ENCODE peak calls at places on chromosomes 11 and 22, in ten cellular contexts. E, N, H, D, V, Y, I, U, W and M are unnamed samples.

GRCh38 chr11:123170929-123171328 is 24.1 kb downstream of the CLMP start:
- DNase-seq in E (no peak), N (no peak), H (no peak), D (no peak), V (no peak), Y (no peak), I (no peak), U (no peak), W (no peak), M (no peak)

GRCh38 chr11:71572811-71573210 is 7.4 kb downstream of the KRTAP5-10 start:
- DNase-seq in E (no peak), N (no peak), H (no peak), D (no peak), V (no peak), Y (no peak), I (no peak), U (no peak), W (no peak), M (no peak)

GRCh38 chr11:111777094-111778046 is 11.2 kb upstream of the PPP2R1B start:
- DNase-seq in E (peak), N (peak), H (peak), D (peak), V (peak), Y (no peak), I (peak), U (peak), W (peak), M (peak)

GRCh38 chr11:44004452-44004833 is 43.3 kb upstream of the ACCSL start:
- DNase-seq in E (no peak), N (no peak), H (no peak), D (no peak), V (no peak), Y (no peak), I (no peak), U (no peak), W (no peak), M (no peak)

GRCh38 chr11:7512525-7513209 is 1.1 kb upstream of the PPFIBP2 start:
- DNase-seq in E (peak), N (no peak), H (no peak), D (peak), V (peak), Y (no peak), I (no peak), U (peak), W (peak), M (peak)

GRCh38 chr11:66069715-66070603 is at the start of gene PACS1:
- DNase-seq in E (peak), N (peak), H (peak), D (peak), V (peak), Y (peak), I (peak), U (peak), W (peak), M (peak)

GRCh38 chr11:9172394-9172793 is 81.0 kb upstream of the SCUBE2 start:
- DNase-seq in E (no peak), N (no peak), H (no peak), D (no peak), V (peak), Y (no peak), I (no peak), U (no peak), W (no peak), M (no peak)

GRCh38 chr11:20457001-20457768 is 69.7 kb downstream of the PRMT3 start:
- DNase-seq in E (no peak), N (no peak), H (no peak), D (no peak), V (no peak), Y (no peak), I (no peak), U (no peak), W (no peak), M (no peak)

GRCh38 chr11:89436071-89436470 is 55.1 kb downstream of the NOX4 start:
- DNase-seq in E (peak), N (peak), H (no peak), D (no peak), V (peak), Y (no peak), I (no peak), U (peak), W (peak), M (peak)

GRCh38 chr22:27116295-27116694 is 458.9 kb downstream of the MIAT start:
- DNase-seq in E (no peak), N (no peak), H (no peak), D (no peak), V (no peak), Y (no peak), I (no peak), U (no peak), W (no peak), M (no peak)

GRCh38 chr22:35517207-35517606 is 23.4 kb upstream of the RASD2 start:
- DNase-seq in E (no peak), N (no peak), H (no peak), D (no peak), V (no peak), Y (no peak), I (no peak), U (peak), W (no peak), M (no peak)

GRCh38 chr11:106990322-106990721 is 28.0 kb downstream of the GUCY1A2 start:
- DNase-seq in E (no peak), N (no peak), H (peak), D (peak), V (no peak), Y (no peak), I (no peak), U (no peak), W (no peak), M (peak)

GRCh38 chr11:5618807-5619206 is 6.0 kb upstream of the TRIM34 start:
- DNase-seq in E (peak), N (peak), H (no peak), D (no peak), V (peak), Y (no peak), I (no peak), U (no peak), W (peak), M (peak)

GRCh38 chr22:20587206-20587958 is 80.0 kb downstream of the MED15 start:
- DNase-seq in E (no peak), N (no peak), H (no peak), D (no peak), V (no peak), Y (no peak), I (no peak), U (no peak), W (no peak), M (no peak)

GRCh38 chr11:70826950-70827349 is 425.4 kb downstream of the SHANK2 start:
- DNase-seq in E (no peak), N (no peak), H (no peak), D (no peak), V (no peak), Y (no peak), I (peak), U (no peak), W (no peak), M (no peak)

GRCh38 chr11:11513438-11513837 is 108.4 kb downstream of the GALNT18 start:
- DNase-seq in E (peak), N (no peak), H (no peak), D (no peak), V (no peak), Y (no peak), I (no peak), U (no peak), W (peak), M (no peak)

GRCh38 chr11:95095858-95096587 is 6.4 kb downstream of the ENDOD1 start:
- DNase-seq in E (peak), N (no peak), H (no peak), D (no peak), V (peak), Y (no peak), I (no peak), U (peak), W (peak), M (peak)

GRCh38 chr11:36475192-36475591 is 34.9 kb downstream of the TRAF6 start:
- DNase-seq in E (peak), N (no peak), H (no peak), D (no peak), V (no peak), Y (no peak), I (no peak), U (no peak), W (peak), M (peak)

GRCh38 chr11:95256204-95256819 is 25.3 kb upstream of the SESN3 start:
- DNase-seq in E (peak), N (no peak), H (no peak), D (peak), V (peak), Y (no peak), I (no peak), U (peak), W (peak), M (peak)

GRCh38 chr22:27113211-27114030 is 456.0 kb downstream of the MIAT start:
- DNase-seq in E (peak), N (no peak), H (no peak), D (peak), V (peak), Y (no peak), I (no peak), U (peak), W (peak), M (peak)

GRCh38 chr11:9955387-9955786 is 291.5 kb downstream of the SWAP70 start:
- DNase-seq in E (peak), N (no peak), H (no peak), D (no peak), V (no peak), Y (no peak), I (no peak), U (no peak), W (no peak), M (no peak)

GRCh38 chr22:30298005-30298701 is 8.8 kb upstream of the CASTOR1 start:
- DNase-seq in E (no peak), N (no peak), H (no peak), D (no peak), V (no peak), Y (no peak), I (no peak), U (no peak), W (no peak), M (no peak)

GRCh38 chr22:45233386-45233785 is 7.3 kb downstream of the KIAA0930 start:
- DNase-seq in E (no peak), N (no peak), H (no peak), D (no peak), V (no peak), Y (no peak), I (no peak), U (no peak), W (no peak), M (no peak)

GRCh38 chr11:98967005-98967404 is 53.7 kb upstream of the CNTN5 start:
- DNase-seq in E (no peak), N (no peak), H (no peak), D (no peak), V (peak), Y (no peak), I (no peak), U (no peak), W (no peak), M (no peak)

GRCh38 chr11:133785795-133786194 is 59.5 kb downstream of the SPATA19 start:
- DNase-seq in E (no peak), N (no peak), H (no peak), D (no peak), V (no peak), Y (no peak), I (no peak), U (no peak), W (no peak), M (no peak)